ENCODE peak calls at places on chromosomes 7 and 10, in seven cellular contexts. D is neural progenitor cell, M is right lobe of liver, I is cardiac muscle cell, G is GM23338, X is psoas muscle, Q is Caco-2. E is an unnamed sample.

GRCh38 chr7:17651926-17652385 is 288.3 kb downstream of the SNX13 start:
- DNase-seq in X (no peak), Q (no peak), G (no peak), I (peak; percentile 93), D (no peak), M (no peak), E (no peak)

GRCh38 chr7:88610942-88611341 is 148.6 kb upstream of the ZNF804B start:
- DNase-seq in I (no peak), X (no peak), D (no peak), Q (no peak), G (no peak), M (no peak), E (no peak)

GRCh38 chr7:94660006-94660405 is 4.1 kb upstream of the SGCE start:
- DNase-seq in X (no peak), I (peak; percentile 30), G (no peak), D (no peak), M (no peak), Q (no peak), E (no peak)

GRCh38 chr7:143891457-143891856 is 10.5 kb downstream of the TCAF1 start:
- DNase-seq in X (no peak), I (no peak), D (no peak), Q (no peak), M (no peak), G (no peak), E (no peak)

GRCh38 chr10:50614444-50615137 is 9.2 kb downstream of the SGMS1 start:
- DNase-seq in D (peak; percentile 31), G (peak; percentile 94), M (no peak), Q (peak; percentile 58), I (no peak), X (no peak), E (peak; percentile 71)

GRCh38 chr10:70576803-70577517 is 25.6 kb downstream of the PRF1 start:
- DNase-seq in G (no peak), X (no peak), D (no peak), Q (no peak), I (no peak), M (no peak), E (peak; percentile 32)

GRCh38 chr7:143975617-143976016 is 21.0 kb downstream of the OR2F1 start:
- DNase-seq in I (peak; percentile 12), X (no peak), M (no peak), Q (no peak), G (peak; percentile 73), D (peak; percentile 40), E (no peak)

GRCh38 chr10:97889461-97890265 is 40.0 kb downstream of the GOLGA7B start:
- DNase-seq in Q (no peak), I (peak; percentile 59), X (no peak), G (peak; percentile 65), D (no peak), M (no peak), E (no peak)

GRCh38 chr7:143002106-143002505 is 24.8 kb downstream of the OR9A2 start:
- DNase-seq in X (no peak), M (no peak), Q (no peak), G (peak; percentile 42), D (peak; percentile 30), I (peak; percentile 55), E (peak; percentile 20)

GRCh38 chr10:124740374-124741280 is 3.6 kb downstream of the FAM53B start:
- DNase-seq in I (peak; percentile 70), X (peak; percentile 77), Q (no peak), D (peak; percentile 84), M (peak; percentile 79), G (peak; percentile 46), E (peak; percentile 62)

GRCh38 chr7:71131256-71131752 is 640 bp upstream of the GALNT17 start:
- DNase-seq in Q (no peak), I (peak; percentile 11), X (peak; percentile 46), G (peak; percentile 81), D (peak; percentile 93), M (no peak), E (no peak)

GRCh38 chr7:71130280-71130679 is 1.7 kb upstream of the GALNT17 start:
- DNase-seq in X (no peak), M (no peak), Q (no peak), G (no peak), D (no peak), I (no peak), E (no peak)

GRCh38 chr7:71133232-71133622 is 1.3 kb downstream of the GALNT17 start:
- DNase-seq in D (peak; percentile 41), G (peak; percentile 51), Q (no peak), X (no peak), I (no peak), M (no peak), E (no peak)

GRCh38 chr7:71132521-71133231 is 732 bp downstream of the GALNT17 start:
- DNase-seq in Q (no peak), D (peak; percentile 66), G (peak; percentile 72), M (no peak), X (peak; percentile 13), I (peak; percentile 3), E (no peak)

DNA sequence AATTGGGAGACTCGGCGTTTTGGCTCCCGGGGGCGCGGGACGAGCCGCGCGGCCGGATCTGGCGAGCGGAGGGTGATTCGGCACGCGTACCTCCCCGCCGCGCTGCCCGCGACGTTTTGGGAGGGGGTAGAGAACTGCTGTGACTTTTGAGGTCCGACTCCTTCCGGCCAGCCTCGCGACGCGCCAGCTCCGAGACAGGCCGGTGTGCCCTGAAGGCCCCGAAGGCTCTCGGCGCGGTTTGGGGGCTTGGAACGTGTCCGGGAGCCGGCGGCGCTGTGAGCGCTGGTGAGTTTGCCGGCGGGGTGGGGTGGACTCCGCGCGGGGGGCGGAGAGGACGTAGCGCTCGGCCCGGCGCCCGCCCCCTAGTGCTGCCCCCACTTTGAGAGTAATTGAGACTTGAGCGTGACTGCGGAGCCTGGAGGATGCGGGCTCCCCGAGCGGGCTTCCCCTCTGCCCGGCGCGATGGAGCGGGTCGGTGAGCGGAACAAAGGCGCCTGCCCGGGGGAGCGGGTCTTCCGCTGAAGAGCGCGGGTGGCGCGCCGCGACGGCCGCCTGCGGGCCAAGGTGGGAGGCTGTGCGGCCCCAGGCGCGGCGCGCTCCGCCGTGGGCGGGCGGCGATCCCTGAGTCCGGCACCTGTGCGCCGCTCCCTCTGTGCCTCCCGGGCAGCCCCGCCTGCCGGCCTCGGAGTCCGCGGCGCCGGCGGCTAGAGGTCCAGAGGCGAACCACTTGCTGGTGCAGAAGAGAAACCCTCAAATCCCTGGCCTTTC is at the start of gene GALNT17:
- DNase-seq in M (no peak), Q (no peak), D (peak; percentile 63), G (peak; percentile 68), X (peak; percentile 17), I (no peak), E (no peak)
- H3K4me3 ChIP-seq in M (no peak within 1 kb of the TSS), Q (no peak within 1 kb of the TSS), D (peak within 1 kb of the TSS; percentile 91), G (peak within 1 kb of the TSS; percentile 93), X (peak within 1 kb of the TSS; percentile 68), I (peak within 1 kb of the TSS; percentile 75), E (no peak within 1 kb of the TSS)

GRCh38 chr7:95916573-95917371 is 144.4 kb downstream of the DYNC1I1 start:
- DNase-seq in I (peak; percentile 74), G (peak; percentile 85), D (peak; percentile 86), Q (peak; percentile 61), M (peak; percentile 74), X (peak; percentile 73), E (peak; percentile 75)

GRCh38 chr7:95922191-95922590 is 149.8 kb downstream of the DYNC1I1 start:
- DNase-seq in G (no peak), Q (no peak), I (no peak), D (no peak), M (no peak), X (no peak), E (no peak)

GRCh38 chr7:95921543-95921942 is 149.2 kb downstream of the DYNC1I1 start:
- DNase-seq in I (no peak), X (no peak), D (no peak), M (no peak), Q (no peak), G (no peak), E (no peak)

GRCh38 chr7:95917622-95918021 is 145.3 kb downstream of the DYNC1I1 start:
- DNase-seq in M (no peak), I (no peak), Q (no peak), G (no peak), D (no peak), X (no peak), E (no peak)

DNA sequence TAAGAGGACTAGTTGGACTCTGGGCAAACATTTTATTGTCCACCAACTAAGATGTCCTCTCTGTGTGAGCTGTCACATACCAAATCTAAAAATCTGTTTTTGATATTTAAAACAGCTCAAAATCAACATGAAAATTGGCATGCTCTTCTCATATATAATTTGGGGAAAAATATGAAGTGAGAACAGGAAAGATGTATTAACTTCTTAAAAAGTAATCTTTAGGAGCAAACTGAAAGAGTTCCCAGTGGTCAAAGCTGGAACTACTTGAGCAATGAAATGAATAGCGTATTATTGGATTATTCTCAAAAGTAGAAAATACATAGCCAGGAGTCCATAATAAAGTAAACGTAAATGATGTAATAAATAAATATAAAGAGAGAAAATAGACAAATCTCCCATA is 147.2 kb downstream of the DYNC1I1 start:
- DNase-seq in I (no peak), X (no peak), M (no peak), D (no peak), G (no peak), Q (no peak), E (no peak)
- TF ChIP-seq CTCF in I (no peak), X (no peak), M (no peak), D (peak; percentile 28), G (peak; percentile 43), Q (peak; percentile 13), E (no peak)

GRCh38 chr10:30389543-30389942 is 40.5 kb upstream of the MTPAP start:
- DNase-seq in D (no peak), M (no peak), I (no peak), G (no peak), Q (no peak), X (no peak), E (no peak)
- H3K4me3 ChIP-seq in D (no peak overlapping the region), M (no peak overlapping the region), I (no peak overlapping the region), G (no peak overlapping the region), Q (no peak overlapping the region), X (no peak overlapping the region), E (no peak overlapping the region)

GRCh38 chr7:31316876-31317275 is 23.6 kb downstream of the NEUROD6 start:
- DNase-seq in D (no peak), G (no peak), I (no peak), X (no peak), M (no peak), Q (no peak), E (no peak)

GRCh38 chr7:31315758-31316157 is 24.8 kb downstream of the NEUROD6 start:
- DNase-seq in G (no peak), Q (no peak), I (no peak), D (no peak), M (no peak), X (no peak), E (no peak)

GRCh38 chr7:31323101-31323500 is 17.4 kb downstream of the NEUROD6 start:
- DNase-seq in X (no peak), D (no peak), M (no peak), I (no peak), G (no peak), Q (no peak), E (no peak)

GRCh38 chr7:31318308-31318707 is 22.2 kb downstream of the NEUROD6 start:
- DNase-seq in X (no peak), Q (peak; percentile 44), D (no peak), I (no peak), G (no peak), M (no peak), E (no peak)

DNA sequence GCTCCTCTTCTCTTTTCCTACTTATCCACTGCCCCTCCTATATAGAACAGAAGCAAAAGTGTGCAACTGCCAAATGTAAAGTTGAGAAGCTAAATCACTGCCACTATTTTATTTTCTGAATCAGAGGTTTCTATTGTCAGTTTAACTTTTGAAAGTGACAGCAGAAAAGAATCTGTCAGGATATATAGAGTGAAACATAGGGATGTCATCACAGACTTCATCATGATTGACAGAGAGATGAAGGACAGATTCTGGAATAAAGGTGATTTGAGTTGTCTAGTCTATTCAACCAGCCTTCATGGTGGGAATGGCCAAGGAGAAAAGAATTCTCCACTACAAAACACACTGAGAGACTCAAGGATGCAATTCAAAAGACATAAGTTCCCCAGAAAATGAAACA is 19.9 kb downstream of the NEUROD6 start:
- DNase-seq in M (no peak), D (no peak), X (no peak), Q (no peak), G (no peak), I (no peak), E (no peak)
- TF ChIP-seq CTCF in M (no peak), D (no peak), X (no peak), Q (no peak), G (no peak), I (no peak), E (no peak)